ENCODE peak calls at places on chromosomes 6 and 20, in eight cellular contexts. U is globus pallidus; G is pulmonary artery endothelial cell; F is astrocyte of the spinal cord; K is cardiac fibroblast; T is AG09319; W is fibroblast of the aortic adventitia; I is activated T-cell treated with anti-CD3 and anti-CD28 coated beads, Interleukin-2, amount 50 U/mL, for 4 hours. E is an unnamed sample.

GRCh38 chr6:34065470-34066283 is 80.2 kb downstream of the GRM4 start:
- DNase-seq in U (no peak), G (no peak), F (no peak), K (peak; percentile 7), T (no peak), W (peak; percentile 11), I (no peak), E (no peak)

GRCh38 chr6:168716581-168716980 is 275.6 kb downstream of the SMOC2 start:
- DNase-seq in U (no peak), G (no peak), F (no peak), K (no peak), T (no peak), W (no peak), I (no peak), E (no peak)

GRCh38 chr20:55004044-55004443 is 528.7 kb downstream of the DOK5 start:
- DNase-seq in U (no peak), G (no peak), F (no peak), K (no peak), T (no peak), W (no peak), I (no peak), E (no peak)

GRCh38 chr6:44257753-44258324 is 511 bp upstream of the SLC35B2 start:
- DNase-seq in U (no peak), G (no peak), F (no peak), K (no peak), T (no peak), W (no peak), I (no peak), E (no peak)

GRCh38 chr6:112249489-112249888 is 4.9 kb downstream of the LAMA4 start:
- DNase-seq in U (no peak), G (no peak), F (peak; percentile 56), K (no peak), T (no peak), W (peak; percentile 58), I (no peak), E (no peak)

GRCh38 chr6:73032586-73032985 is 192.7 kb downstream of the KHDC1L start:
- DNase-seq in U (no peak), G (no peak), F (peak; percentile 40), K (no peak), T (no peak), W (peak; percentile 42), I (no peak), E (no peak)

GRCh38 chr20:57471496-57472210 is 53.3 kb downstream of the CTCFL start:
- DNase-seq in U (no peak), G (no peak), F (no peak), K (no peak), T (no peak), W (no peak), I (no peak), E (no peak)

GRCh38 chr20:33685328-33686007 is 717 bp downstream of the E2F1 start:
- DNase-seq in U (no peak), G (no peak), F (no peak), K (no peak), T (no peak), W (no peak), I (no peak), E (no peak)

GRCh38 chr6:34834789-34835518 is 43.1 kb downstream of the BLTP3A start:
- DNase-seq in U (no peak), G (no peak), F (no peak), K (peak; percentile 46), T (no peak), W (no peak), I (no peak), E (no peak)

GRCh38 chr6:158057213-158057987 is 75.7 kb downstream of the SYNJ2 start:
- DNase-seq in U (no peak), G (peak; percentile 85), F (peak; percentile 95), K (peak; percentile 83), T (peak; percentile 64), W (peak; percentile 95), I (no peak), E (no peak)

GRCh38 chr6:165774903-165775608 is 112.0 kb upstream of the PDE10A start:
- DNase-seq in U (no peak), G (peak; percentile 97), F (peak; percentile 37), K (peak; percentile 65), T (no peak), W (peak; percentile 6), I (no peak), E (no peak)

GRCh38 chr6:142740449-142740848 is 204.5 kb downstream of the HIVEP2 start:
- DNase-seq in U (no peak), G (no peak), F (no peak), K (no peak), T (no peak), W (no peak), I (no peak), E (no peak)

GRCh38 chr20:52302736-52303135 is 111.2 kb upstream of the ZFP64 start:
- DNase-seq in U (no peak), G (no peak), F (no peak), K (no peak), T (no peak), W (no peak), I (no peak), E (no peak)

GRCh38 chr6:117547688-117548621 is 54.4 kb downstream of the GOPC start:
- DNase-seq in U (peak; percentile 49), G (peak; percentile 22), F (peak; percentile 49), K (peak; percentile 56), T (no peak), W (no peak), I (peak; percentile 28), E (no peak)

GRCh38 chr6:100810015-100810414 is 71.1 kb downstream of the ASCC3 start:
- DNase-seq in U (no peak), G (no peak), F (no peak), K (no peak), T (no peak), W (no peak), I (no peak), E (no peak)

GRCh38 chr6:34692280-34692679 is 4.3 kb downstream of the ILRUN start:
- DNase-seq in U (no peak), G (no peak), F (no peak), K (no peak), T (no peak), W (no peak), I (no peak), E (no peak)

GRCh38 chr20:56574531-56575142 is 41.6 kb downstream of the FAM209B start:
- DNase-seq in U (no peak), G (no peak), F (no peak), K (no peak), T (no peak), W (no peak), I (no peak), E (no peak)

GRCh38 chr6:125780540-125781306 is 10.0 kb upstream of the NCOA7 start:
- DNase-seq in U (peak; percentile 77), G (no peak), F (peak; percentile 88), K (peak; percentile 86), T (no peak), W (peak; percentile 93), I (peak; percentile 51), E (no peak)

GRCh38 chr20:25278636-25279361 is 30.9 kb downstream of the PYGB start:
- DNase-seq in U (no peak), G (no peak), F (no peak), K (no peak), T (no peak), W (no peak), I (no peak), E (no peak)

GRCh38 chr6:113995632-113996031 is 24.7 kb upstream of the HDAC2 start:
- DNase-seq in U (peak; percentile 95), G (peak; percentile 78), F (peak; percentile 98), K (peak; percentile 94), T (peak; percentile 76), W (peak; percentile 95), I (no peak), E (peak; percentile 88)

GRCh38 chr6:104718672-104719071 is 141.0 kb downstream of the HACE1 start:
- DNase-seq in U (no peak), G (no peak), F (no peak), K (no peak), T (no peak), W (no peak), I (no peak), E (no peak)

GRCh38 chr6:161736796-161737292 is 463.0 kb upstream of the AGPAT4 start:
- DNase-seq in U (no peak), G (no peak), F (no peak), K (no peak), T (no peak), W (no peak), I (no peak), E (no peak)

GRCh38 chr6:119079288-119079809 is 885 bp upstream of the FAM184A start:
- DNase-seq in U (no peak), G (no peak), F (peak; percentile 46), K (peak; percentile 60), T (no peak), W (peak; percentile 65), I (no peak), E (peak; percentile 32)

GRCh38 chr6:85113934-85114582 is 335.8 kb upstream of the NT5E start:
- DNase-seq in U (no peak), G (peak; percentile 11), F (no peak), K (peak; percentile 89), T (no peak), W (peak; percentile 63), I (no peak), E (no peak)

GRCh38 chr6:34455831-34456230 is 10.0 kb upstream of the PACSIN1 start:
- DNase-seq in U (no peak), G (no peak), F (no peak), K (no peak), T (no peak), W (no peak), I (no peak), E (no peak)

GRCh38 chr6:2196079-2196679 is 49.2 kb downstream of the GMDS start:
- DNase-seq in U (peak; percentile 28), G (peak; percentile 45), F (peak; percentile 64), K (peak; percentile 78), T (peak; percentile 28), W (peak; percentile 79), I (no peak), E (no peak)

GRCh38 chr20:51311636-51312479 is 230.7 kb downstream of the NFATC2 start:
- DNase-seq in U (peak; percentile 26), G (no peak), F (no peak), K (no peak), T (no peak), W (peak; percentile 9), I (no peak), E (no peak)

GRCh38 chr6:36610576-36611336 is 16.6 kb downstream of the SRSF3 start:
- DNase-seq in U (no peak), G (no peak), F (no peak), K (no peak), T (no peak), W (no peak), I (no peak), E (no peak)

GRCh38 chr20:47796952-47797351 is 11.7 kb upstream of the SULF2 start:
- DNase-seq in U (no peak), G (no peak), F (no peak), K (no peak), T (no peak), W (no peak), I (no peak), E (no peak)

GRCh38 chr20:58216334-58216733 is 12.1 kb downstream of the ANKRD60 start:
- DNase-seq in U (no peak), G (no peak), F (no peak), K (peak; percentile 19), T (no peak), W (no peak), I (no peak), E (no peak)

GRCh38 chr20:9068896-9069663 is at the start of gene PLCB4:
- DNase-seq in U (peak; percentile 7), G (no peak), F (peak; percentile 36), K (peak; percentile 20), T (no peak), W (peak; percentile 32), I (no peak), E (no peak)

GRCh38 chr6:140371360-140371870 is 997.0 kb upstream of the CITED2 start:
- DNase-seq in U (no peak), G (no peak), F (no peak), K (no peak), T (no peak), W (peak; percentile 26), I (no peak), E (no peak)

GRCh38 chr20:63366658-63367360 is 5.7 kb upstream of the CHRNA4 start:
- DNase-seq in U (no peak), G (no peak), F (no peak), K (no peak), T (no peak), W (no peak), I (no peak), E (no peak)

GRCh38 chr20:35615667-35616464 is at the start of gene SPAG4:
- DNase-seq in U (peak; percentile 89), G (no peak), F (peak; percentile 99), K (peak; percentile 85), T (peak; percentile 99), W (peak; percentile 58), I (peak; percentile 100), E (no peak)

E was measured in smooth muscle cell of the brain vasculature.